ENCODE peak calls at places on chromosomes 4 and X, in four cellular contexts. P is spleen, W is Peyer's patch, B is A549. O is an unnamed sample. For H3K4me1, the result is how much of the 10 kb centered on the place peaks cover.

GRCh38 chr4:20474119-20474518 is 222.4 kb downstream of the SLIT2 start:
- DNase-seq in P (no peak), W (no peak), B (no peak), O (no peak)

GRCh38 chr4:60078984-60079383 is 1121.1 kb upstream of the ADGRL3 start:
- DNase-seq in P (no peak), W (no peak), B (no peak), O (no peak)

GRCh38 chrX:51853251-51853650 is 40.2 kb upstream of the MAGED1 start:
- DNase-seq in P (no peak), W (no peak), B (no peak), O (no peak)

GRCh38 chr4:54754394-54754793 is 96.6 kb downstream of the KIT start:
- DNase-seq in P (no peak), W (no peak), B (no peak), O (no peak)

GRCh38 chr4:2887343-2887742 is 43.7 kb downstream of the ADD1 start:
- DNase-seq in P (no peak), W (no peak), B (no peak), O (no peak)

GRCh38 chr4:150547154-150547838 is 34.7 kb upstream of the MAB21L2 start:
- DNase-seq in P (no peak), W (no peak), B (no peak), O (no peak)

GRCh38 chr4:38993683-38994082 is 38.5 kb downstream of the TMEM156 start:
- DNase-seq in P (no peak), W (no peak), B (peak), O (no peak)

GRCh38 chrX:115112411-115112810 is 76.8 kb upstream of the RBMXL3 start:
- DNase-seq in P (no peak), W (no peak), B (no peak), O (no peak)

GRCh38 chr4:85617202-85617601 is 142.3 kb downstream of the ARHGAP24 start:
- DNase-seq in P (no peak), W (no peak), B (no peak), O (no peak)

GRCh38 chr4:128859887-128860774 is 50.6 kb downstream of the JADE1 start:
- DNase-seq in P (no peak), W (no peak), B (no peak), O (no peak)

GRCh38 chr4:122932763-122933162 is 10.4 kb upstream of the NUDT6 start:
- DNase-seq in P (no peak), W (no peak), B (no peak), O (no peak)

GRCh38 chr4:121053601-121054143 is 18.7 kb downstream of the NDNF start:
- DNase-seq in P (no peak), W (no peak), B (no peak), O (no peak)

GRCh38 chr4:123786159-123786915 is 389.7 kb downstream of the SPRY1 start:
- DNase-seq in P (no peak), W (no peak), B (no peak), O (no peak)

GRCh38 chr4:113317523-113317922 is 268.1 kb downstream of the ANK2 start:
- DNase-seq in P (no peak), W (no peak), B (no peak), O (no peak)

GRCh38 chr4:85151786-85152185 is 185.3 kb upstream of the WDFY3 start:
- DNase-seq in P (no peak), W (no peak), B (no peak), O (no peak)

GRCh38 chr4:56671860-56672259 is 9.2 kb downstream of the HOPX start:
- DNase-seq in P (no peak), W (no peak), B (no peak), O (no peak)

GRCh38 chr4:56649445-56650258 is 31.4 kb downstream of the HOPX start:
- DNase-seq in P (no peak), W (no peak), B (no peak), O (no peak)

GRCh38 chr4:177008071-177008835 is 215.5 kb upstream of the VEGFC start:
- DNase-seq in P (no peak), W (no peak), B (no peak), O (no peak)

GRCh38 chrX:102712967-102713677 is 874 bp downstream of the GPRASP2 start:
- DNase-seq in P (no peak), W (no peak), B (peak), O (no peak)

GRCh38 chr4:85905761-85906160 is 430.8 kb downstream of the ARHGAP24 start:
- DNase-seq in P (no peak), W (no peak), B (no peak), O (no peak)

GRCh38 chr4:87309625-87310024 is 13.1 kb downstream of the HSD17B13 start:
- DNase-seq in P (no peak), W (no peak), B (no peak), O (no peak)

GRCh38 chrX:145729635-145730034 is 88.0 kb upstream of the SLITRK2 start:
- DNase-seq in P (no peak), W (no peak), B (no peak), O (no peak)

GRCh38 chr4:26140150-26140898 is 180.5 kb upstream of the RBPJ start:
- DNase-seq in P (no peak), W (no peak), B (no peak), O (no peak)

GRCh38 chr4:100008048-100008447 is 58.0 kb upstream of the H2AZ1 start:
- DNase-seq in P (no peak), W (no peak), B (no peak), O (no peak)

GRCh38 chrX:56233682-56234081 is 1.5 kb downstream of the KLF8 start:
- DNase-seq in P (no peak), W (peak), B (no peak), O (no peak)

GRCh38 chr4:151389316-151389715 is 19.7 kb upstream of the FHIP1A start:
- DNase-seq in P (no peak), W (no peak), B (no peak), O (no peak)

GRCh38 chr4:42149004-42149403 is 3.5 kb downstream of the BEND4 start:
- DNase-seq in P (no peak), W (no peak), B (no peak), O (no peak)

GRCh38 chrX:13473666-13474516 is 95.5 kb upstream of the EGFL6 start:
- DNase-seq in P (no peak), W (peak), B (no peak), O (peak)

GRCh38 chr4:54586343-54586953 is 71.3 kb upstream of the KIT start:
- DNase-seq in P (no peak), W (no peak), B (no peak), O (no peak)

GRCh38 chr4:153206534-153206933 is 2.3 kb downstream of the TRIM2 start:
- DNase-seq in P (no peak), W (no peak), B (no peak), O (no peak)

GRCh38 chr4:153207027-153207426 is 2.8 kb downstream of the TRIM2 start:
- DNase-seq in P (no peak), W (no peak), B (no peak), O (no peak)

GRCh38 chr4:153211986-153212720 is 7.9 kb downstream of the TRIM2 start:
- DNase-seq in P (no peak), W (no peak), B (no peak), O (no peak)

GRCh38 chr4:153207561-153207960 is 3.3 kb downstream of the TRIM2 start:
- DNase-seq in P (no peak), W (no peak), B (peak), O (no peak)

GRCh38 chr4:153209410-153209809 is 5.2 kb downstream of the TRIM2 start:
- DNase-seq in P (no peak), W (no peak), B (no peak), O (no peak)
- H3K4me1 ChIP-seq in P (under half), W (under half), B (under half), O (under half)

DNA sequence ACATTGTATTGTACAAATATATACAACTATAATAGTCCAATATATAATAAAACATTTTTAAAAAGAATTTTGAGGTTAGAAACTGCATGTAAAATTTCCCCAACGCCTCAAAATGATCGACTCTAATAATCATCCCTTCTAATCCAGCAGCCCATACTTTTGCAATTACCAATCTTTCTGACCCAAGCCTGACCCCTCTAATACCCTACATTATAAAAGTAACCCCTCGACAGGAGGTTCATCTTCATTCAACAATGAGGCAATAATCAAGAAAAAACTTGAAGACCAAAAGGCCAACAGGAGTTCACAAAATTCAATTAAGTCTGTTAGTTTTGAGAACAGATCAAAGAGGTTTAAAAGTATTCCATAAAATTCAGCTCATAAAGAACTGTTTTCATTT is 393.6 kb downstream of the GPM6A start:
- DNase-seq in P (no peak), W (no peak), B (no peak), O (no peak)
- H3K27ac ChIP-seq in P (no peak), W (no peak), B (peak), O (no peak)

GRCh38 chr4:118869808-118870342 is 18.8 kb upstream of the SYNPO2 start:
- DNase-seq in P (no peak), W (no peak), B (no peak), O (no peak)
- H3K4me3 ChIP-seq in P (no peak), W (no peak), B (no peak), O (no peak)

GRCh38 chr4:6986067-6986780 is 56.9 kb upstream of the TADA2B start:
- DNase-seq in P (no peak), W (peak), B (no peak), O (no peak)

GRCh38 chr4:6986781-6987565 is 56.2 kb upstream of the TADA2B start:
- DNase-seq in P (peak), W (peak), B (peak), O (peak)

GRCh38 chr4:6988016-6988715 is 55.0 kb upstream of the TADA2B start:
- DNase-seq in P (no peak), W (no peak), B (no peak), O (no peak)

GRCh38 chr4:6989331-6989923 is 53.7 kb upstream of the TADA2B start:
- DNase-seq in P (no peak), W (no peak), B (no peak), O (no peak)

GRCh38 chr4:6987566-6987920 is 55.6 kb upstream of the TADA2B start:
- DNase-seq in P (no peak), W (no peak), B (no peak), O (no peak)
- H3K4me1 ChIP-seq in P (half or more), W (under half), B (under half), O (under half)

GRCh38 chr4:186204103-186204559 is 12.8 kb downstream of the CYP4V2 start:
- DNase-seq in P (no peak), W (no peak), B (no peak), O (peak)

GRCh38 chr4:186202490-186203140 is 11.2 kb downstream of the CYP4V2 start:
- DNase-seq in P (no peak), W (no peak), B (no peak), O (no peak)

GRCh38 chr4:186201535-186202230 is 10.3 kb downstream of the CYP4V2 start:
- DNase-seq in P (peak), W (peak), B (peak), O (peak)

GRCh38 chr4:186204611-186205144 is 13.3 kb downstream of the CYP4V2 start:
- DNase-seq in P (no peak), W (no peak), B (no peak), O (no peak)

GRCh38 chr4:186203391-186203802 is 12.0 kb downstream of the CYP4V2 start:
- DNase-seq in P (no peak), W (no peak), B (no peak), O (peak)
- H3K27ac ChIP-seq in P (no peak), W (no peak), B (no peak), O (peak)

GRCh38 chr4:18508801-18509200 is 487.2 kb upstream of the LCORL start:
- DNase-seq in P (no peak), W (no peak), B (no peak), O (no peak)
- H3K4me3 ChIP-seq in P (no peak), W (no peak), B (no peak), O (no peak)